ENCODE peak calls at places on chromosomes 11 and 22, in six cellular contexts. Q is right lobe of liver; H is stimulated activated CD8-positive, alpha-beta memory T cell treated with anti-CD3 and anti-CD28 coated beads, Interleukin-7, amount 100 ng/mL, for 1 hour; Y is stimulated activated effector memory CD8-positive, alpha-beta T cell treated with anti-CD3 and anti-CD28 coated beads, Interleukin-12 subunit alpha, Interleukin-12 subunit beta, amount 100 ng/mL, for 72 hours; U is choroid plexus epithelial cell; R is iPS-NIHi11. W is an unnamed sample.

GRCh38 chr11:9315078-9315688 is 790 bp upstream of the TMEM41B start:
- DNase-seq in U (no peak), H (no peak), R (no peak), Y (no peak), Q (no peak), W (peak)

GRCh38 chr22:21641417-21641794 is 696 bp upstream of the SDF2L1 start:
- DNase-seq in U (peak), Q (peak), R (peak), H (no peak), Y (no peak), W (peak)

GRCh38 chr11:9461068-9461759 is 402 bp downstream of the ZNF143 start:
- DNase-seq in R (peak), Q (peak), Y (peak), H (peak), U (peak), W (peak)

GRCh38 chr22:19066531-19067271 is 55.5 kb downstream of the DGCR2 start:
- DNase-seq in Y (no peak), Q (no peak), H (no peak), R (no peak), U (peak), W (peak)

GRCh38 chr11:96218013-96218412 is 125.0 kb downstream of the MAML2 start:
- DNase-seq in R (no peak), H (no peak), Q (no peak), Y (no peak), U (no peak), W (no peak)

GRCh38 chr11:16216831-16217230 is 139.5 kb downstream of the SOX6 start:
- DNase-seq in Q (no peak), H (no peak), R (no peak), Y (no peak), U (no peak), W (no peak)

GRCh38 chr22:23276656-23277582 is 96.6 kb downstream of the BCR start:
- DNase-seq in U (no peak), Y (no peak), H (no peak), R (no peak), Q (no peak), W (no peak)

GRCh38 chr11:64867748-64868462 is 10.5 kb downstream of the EHD1 start:
- DNase-seq in H (no peak), Y (no peak), Q (no peak), U (no peak), R (no peak), W (no peak)

GRCh38 chr11:130677486-130678153 is 229.2 kb downstream of the ADAMTS15 start:
- DNase-seq in Q (no peak), U (peak), R (peak), H (no peak), Y (no peak), W (peak)

GRCh38 chr22:31451709-31452571 is 37.7 kb downstream of the EIF4ENIF1 start:
- DNase-seq in R (peak), Q (no peak), Y (no peak), U (peak), H (no peak), W (peak)

GRCh38 chr11:110251837-110252236 is 44.6 kb downstream of the RDX start:
- DNase-seq in H (no peak), U (peak), Q (no peak), Y (no peak), R (peak), W (peak)

GRCh38 chr11:77062924-77063323 is 3.8 kb upstream of the CAPN5 start:
- DNase-seq in H (no peak), Q (no peak), Y (no peak), U (peak), R (no peak), W (no peak)

GRCh38 chr11:130945945-130946344 is 29.7 kb upstream of the SNX19 start:
- DNase-seq in R (no peak), Q (no peak), Y (no peak), U (peak), H (no peak), W (peak)

GRCh38 chr11:35107866-35108265 is 31.1 kb upstream of the CD44 start:
- DNase-seq in R (no peak), U (no peak), H (no peak), Q (no peak), Y (no peak), W (no peak)

GRCh38 chr11:16788141-16789060 is 50.0 kb downstream of the C11orf58 start:
- DNase-seq in H (peak), Q (peak), R (peak), Y (peak), U (peak), W (peak)

GRCh38 chr11:128453444-128454336 is 133.7 kb downstream of the ETS1 start:
- DNase-seq in U (peak), H (no peak), R (no peak), Q (peak), Y (no peak), W (peak)

GRCh38 chr22:35582861-35583670 is 34.1 kb downstream of the MB start:
- DNase-seq in H (no peak), Q (no peak), Y (peak), R (peak), U (peak), W (peak)

GRCh38 chr11:128598755-128599154 is 11.4 kb upstream of the ETS1 start:
- DNase-seq in Y (no peak), Q (no peak), R (no peak), H (no peak), U (peak), W (no peak)

GRCh38 chr22:20905415-20906386 is 11.5 kb upstream of the CRKL start:
- DNase-seq in H (no peak), U (no peak), Y (no peak), Q (no peak), R (no peak), W (no peak)

GRCh38 chr22:19438286-19438685 is 5.9 kb downstream of the MRPL40 start:
- DNase-seq in Y (no peak), U (no peak), R (no peak), Q (no peak), H (no peak), W (no peak)

GRCh38 chr11:59197990-59198389 is 14.7 kb downstream of the MPEG1 start:
- DNase-seq in R (no peak), Q (peak), U (peak), H (no peak), Y (no peak), W (peak)

GRCh38 chr22:29044657-29045176 is 16.9 kb downstream of the C22orf31 start:
- DNase-seq in Q (peak), H (no peak), U (peak), R (no peak), Y (no peak), W (peak)

GRCh38 chr11:122210378-122210995 is 94.5 kb upstream of the BLID start:
- DNase-seq in U (no peak), Q (no peak), R (no peak), H (no peak), Y (no peak), W (no peak)

GRCh38 chr11:65077466-65077865 is 6.4 kb downstream of the CDCA5 start:
- DNase-seq in R (no peak), Q (no peak), U (peak), H (no peak), Y (no peak), W (peak)

GRCh38 chr22:22403306-22403705 is 105.2 kb downstream of the ZNF280B start:
- DNase-seq in H (no peak), Q (no peak), Y (no peak), U (no peak), R (no peak), W (no peak)

GRCh38 chr11:19076744-19077589 is 16.4 kb upstream of the MRGPRX2 start:
- DNase-seq in H (peak), Y (peak), R (peak), Q (no peak), U (peak), W (peak)

GRCh38 chr11:1338201-1339065 is 29.0 kb upstream of the TOLLIP start:
- DNase-seq in Y (peak), Q (no peak), H (no peak), U (no peak), R (no peak), W (no peak)

GRCh38 chr11:121654506-121655480 is 202.0 kb upstream of the SORL1-AS1 start:
- DNase-seq in Q (no peak), H (no peak), U (peak), R (no peak), Y (no peak), W (no peak)

GRCh38 chr11:71999813-72000590 is 1.3 kb downstream of the IL18BP start:
- DNase-seq in U (no peak), R (no peak), Q (no peak), H (no peak), Y (no peak), W (no peak)

GRCh38 chr11:73140213-73141030 is 1.7 kb downstream of the FCHSD2 start:
- DNase-seq in U (peak), R (peak), Q (peak), H (no peak), Y (peak), W (peak)

GRCh38 chr11:125593113-125593761 is 585 bp downstream of the STT3A start:
- DNase-seq in R (peak), H (no peak), Y (no peak), U (peak), Q (no peak), W (peak)

GRCh38 chr11:80519591-80520258 is 1078.9 kb upstream of the TENM4 start:
- DNase-seq in Q (no peak), Y (no peak), H (no peak), U (no peak), R (no peak), W (no peak)

GRCh38 chr22:45608763-45609180 is 62.9 kb upstream of the ATXN10 start:
- DNase-seq in H (no peak), U (peak), Q (no peak), R (no peak), Y (peak), W (peak)

GRCh38 chr11:67626970-67627369 is 2.8 kb downstream of the NUDT8 start:
- DNase-seq in H (no peak), Y (no peak), U (no peak), Q (peak), R (no peak), W (no peak)